ENCODE peak calls at places on chromosomes 13 and 19, in four cellular contexts. V is right lobe of liver; Y is NCI-H1930; A is CD8-positive, alpha-beta memory T cell. R is an unnamed sample.

GRCh38 chr13:89287381-89287780 is 1616.2 kb downstream of the SLITRK5 start:
- DNase-seq in V (no peak), A (no peak), Y (no peak), R (no peak)

GRCh38 chr13:110496281-110496680 is 65.2 kb downstream of the RAB20 start:
- DNase-seq in A (no peak), Y (no peak), V (no peak), R (no peak)

GRCh38 chr19:23203841-23204344 is 46.3 kb downstream of the ZNF724 start:
- DNase-seq in V (no peak), Y (no peak), A (no peak), R (no peak)

GRCh38 chr13:70613295-70613694 is 505.0 kb upstream of the KLHL1 start:
- DNase-seq in Y (no peak), A (no peak), V (no peak), R (no peak)

GRCh38 chr13:113129921-113130750 is 7.5 kb downstream of the F10 start:
- DNase-seq in Y (no peak), A (no peak), V (no peak), R (no peak)

GRCh38 chr13:77397636-77398035 is 70.7 kb upstream of the MYCBP2 start:
- DNase-seq in V (no peak), Y (no peak), A (no peak), R (no peak)

GRCh38 chr13:100532836-100533435 is 55.7 kb downstream of the GGACT start:
- DNase-seq in Y (no peak), A (no peak), V (no peak), R (no peak)

GRCh38 chr19:8208119-8208709 is 956 bp upstream of the CERS4 start:
- DNase-seq in A (no peak), Y (no peak), V (peak), R (no peak)

GRCh38 chr19:13841339-13842293 is 35.3 kb upstream of the NANOS3 start:
- DNase-seq in V (peak), A (no peak), Y (no peak), R (peak)

GRCh38 chr13:40508112-40508511 is 158.3 kb downstream of the FOXO1 start:
- DNase-seq in A (no peak), V (no peak), Y (no peak), R (no peak)

GRCh38 chr19:10454267-10454666 is 33.9 kb downstream of the PDE4A start:
- DNase-seq in A (no peak), V (no peak), Y (no peak), R (no peak)

GRCh38 chr19:48152552-48152951 is 17.6 kb downstream of the LIG1 start:
- DNase-seq in V (no peak), Y (no peak), A (peak), R (no peak)

R was measured in mucosa of descending colon.